ENCODE peak calls at places on chromosomes 6 and 20, in five cellular contexts. L is H9, U is IMR-90, W is mesendoderm, H is mesenchymal stem cell. E is an unnamed sample.

GRCh38 chr20:39016076-39016475 is 53.9 kb downstream of the DHX35 start:
- DNase-seq in L (no peak), U (no peak), W (no peak), H (no peak), E (no peak)

GRCh38 chr6:30889921-30890645 is 5.8 kb downstream of the DDR1 start:
- DNase-seq in L (peak; percentile 29), U (no peak), W (no peak), H (no peak), E (no peak)

GRCh38 chr6:135022050-135022697 is 32.4 kb downstream of the HBS1L start:
- DNase-seq in L (no peak), U (no peak), W (no peak), H (no peak), E (no peak)

GRCh38 chr6:108174371-108175175 is 8.8 kb downstream of the NR2E1 start:
- DNase-seq in L (peak; percentile 85), U (peak; percentile 44), W (peak; percentile 89), H (peak; percentile 56), E (peak; percentile 69)

GRCh38 chr6:1387632-1388031 is 1.7 kb upstream of the FOXF2 start:
- DNase-seq in L (no peak), U (no peak), W (no peak), H (no peak), E (peak; percentile 23)

GRCh38 chr20:33139467-33139866 is 28.5 kb upstream of the BPIFA2 start:
- DNase-seq in L (no peak), U (no peak), W (no peak), H (no peak), E (no peak)

GRCh38 chr6:136158971-136159370 is 91.1 kb downstream of the MTFR2 start:
- DNase-seq in L (no peak), U (no peak), W (no peak), H (no peak), E (no peak)

GRCh38 chr6:167739721-167740475 is 86.8 kb upstream of the AFDN start:
- DNase-seq in L (no peak), U (no peak), W (no peak), H (peak; percentile 9), E (no peak)

GRCh38 chr6:46906776-46907175 is 15.0 kb downstream of the ADGRF5 start:
- DNase-seq in L (no peak), U (no peak), W (no peak), H (no peak), E (no peak)

GRCh38 chr6:131914967-131915751 is 36.0 kb downstream of the CCN2 start:
- DNase-seq in L (peak; percentile 50), U (peak; percentile 89), W (peak; percentile 84), H (peak; percentile 76), E (peak; percentile 58)

GRCh38 chr6:109238405-109238804 is 143.1 kb downstream of the CEP57L1 start:
- DNase-seq in L (no peak), U (no peak), W (no peak), H (peak; percentile 23), E (no peak)

GRCh38 chr20:57514273-57514751 is 10.6 kb downstream of the CTCFL start:
- DNase-seq in L (peak; percentile 73), U (peak; percentile 64), W (peak; percentile 82), H (peak; percentile 67), E (peak; percentile 62)

GRCh38 chr6:29758761-29759160 is 35.5 kb downstream of the HLA-F start:
- DNase-seq in L (peak; percentile 55), U (no peak), W (no peak), H (no peak), E (no peak)

GRCh38 chr20:34242879-34243278 is 1.7 kb downstream of the ASIP start:
- DNase-seq in L (no peak), U (no peak), W (no peak), H (no peak), E (no peak)

GRCh38 chr6:53496797-53497196 is 48.1 kb downstream of the GCLC start:
- DNase-seq in L (no peak), U (peak; percentile 94), W (peak; percentile 31), H (peak; percentile 88), E (no peak)

GRCh38 chr20:24027229-24027628 is 38.6 kb upstream of the GGTLC1 start:
- DNase-seq in L (no peak), U (no peak), W (no peak), H (no peak), E (no peak)

GRCh38 chr6:55694148-55694547 is 115.2 kb upstream of the HMGCLL1 start:
- DNase-seq in L (peak; percentile 73), U (peak; percentile 78), W (peak; percentile 92), H (peak; percentile 89), E (peak; percentile 63)

GRCh38 chr6:16637635-16638034 is 123.6 kb downstream of the ATXN1 start:
- DNase-seq in L (no peak), U (no peak), W (no peak), H (no peak), E (no peak)

GRCh38 chr20:1909097-1909496 is 13.9 kb downstream of the SIRPA start:
- DNase-seq in L (no peak), U (no peak), W (no peak), H (no peak), E (no peak)

GRCh38 chr20:1908191-1908590 is 13.0 kb downstream of the SIRPA start:
- DNase-seq in L (no peak), U (no peak), W (no peak), H (no peak), E (no peak)

GRCh38 chr20:1905693-1906092 is 10.5 kb downstream of the SIRPA start:
- DNase-seq in L (no peak), U (no peak), W (no peak), H (no peak), E (no peak)

GRCh38 chr20:1906361-1907051 is 11.3 kb downstream of the SIRPA start:
- DNase-seq in L (no peak), U (no peak), W (no peak), H (no peak), E (no peak)

GRCh38 chr20:1907586-1907985 is 12.4 kb downstream of the SIRPA start:
- DNase-seq in L (no peak), U (peak; percentile 44), W (no peak), H (no peak), E (no peak)
- H2AK5ac ChIP-seq in L (no peak overlapping the region), U (no peak overlapping the region), W (no peak overlapping the region), H (no peak overlapping the region), E (no peak overlapping the region)

DNA sequence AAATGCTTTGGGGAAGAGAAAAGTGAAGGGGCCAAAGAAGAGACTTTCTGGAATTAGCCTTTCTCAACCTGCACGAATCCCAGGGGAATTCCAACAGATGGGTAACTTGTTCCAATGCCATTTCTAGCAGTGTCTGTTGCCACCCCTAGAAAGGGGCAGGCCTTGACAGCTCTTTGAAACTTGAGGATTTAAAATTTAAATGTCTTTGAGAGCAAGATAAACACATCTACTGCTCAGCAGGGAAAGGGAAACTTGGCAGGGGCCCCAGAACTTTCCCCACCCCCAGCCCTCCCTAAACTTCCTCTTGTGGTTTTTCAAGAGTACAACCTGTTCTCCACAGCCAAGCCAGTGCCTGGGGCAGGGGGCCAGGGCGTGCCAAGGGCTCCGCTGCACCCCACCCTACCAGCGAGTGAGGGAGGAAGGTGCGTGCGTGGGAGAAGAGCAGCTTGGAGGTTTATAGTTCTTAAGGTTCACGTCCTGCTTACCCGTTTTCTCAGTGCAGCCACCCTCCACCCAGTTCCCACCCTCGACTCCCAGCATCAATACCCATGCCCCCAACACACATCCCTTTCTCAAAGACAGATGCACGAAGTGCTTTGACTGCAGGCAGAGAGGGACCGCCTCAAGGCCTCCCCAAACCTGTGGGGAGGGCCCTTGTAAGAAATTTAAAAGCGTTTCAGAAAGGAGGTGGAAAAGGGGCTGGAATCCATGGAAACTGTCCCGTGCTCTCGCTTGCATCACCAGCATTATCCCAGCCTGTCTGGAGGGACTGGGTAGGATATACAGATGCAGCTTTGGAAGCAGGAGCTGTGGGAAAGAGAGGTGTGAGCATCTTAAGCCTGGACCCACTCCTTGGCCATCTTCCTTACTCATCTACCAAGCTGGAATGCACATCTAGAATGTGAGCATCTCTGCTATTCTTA is 4.5 kb upstream of the TAF8 start:
- DNase-seq in L (peak; percentile 73), U (peak; percentile 73), W (peak; percentile 60), H (peak; percentile 92), E (no peak)
- H2AK5ac ChIP-seq in L (no peak overlapping the region), U (no peak overlapping the region), W (no peak overlapping the region), H (no peak overlapping the region), E (peak overlapping the region; percentile 33)

GRCh38 chr6:3825331-3825831 is 23.8 kb upstream of the FAM50B start:
- DNase-seq in L (peak; percentile 83), U (peak; percentile 32), W (peak; percentile 72), H (peak; percentile 64), E (no peak)
- H2AK5ac ChIP-seq in L (no peak overlapping the region), U (peak overlapping the region; percentile 89), W (no peak overlapping the region), H (peak overlapping the region; percentile 62), E (no peak overlapping the region)

DNA sequence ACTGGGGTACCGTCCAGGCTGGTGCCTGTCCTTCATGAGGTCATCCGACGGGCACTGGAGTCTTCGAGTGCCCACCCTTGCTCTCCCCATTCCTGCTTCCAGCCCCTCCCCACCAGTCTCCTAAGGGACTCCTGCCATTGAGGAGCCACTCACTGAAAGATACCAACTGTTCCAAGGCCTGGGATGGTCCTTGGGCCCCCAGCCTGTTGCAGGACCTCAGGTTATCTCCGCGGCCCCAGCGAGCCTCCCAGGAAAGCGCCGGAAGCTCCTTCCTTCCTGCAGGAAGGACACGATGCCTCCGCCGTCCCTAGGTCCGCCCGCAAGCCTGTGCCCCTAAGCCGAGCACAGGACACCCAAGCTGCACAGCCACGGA is 1.2 kb downstream of the NKAIN4 start:
- DNase-seq in L (no peak), U (no peak), W (no peak), H (no peak), E (no peak)
- H2AK5ac ChIP-seq in L (no peak overlapping the region), U (no peak overlapping the region), W (no peak overlapping the region), H (no peak overlapping the region), E (peak overlapping the region; percentile 87)

GRCh38 chr6:21348462-21349195 is 244.9 kb upstream of the SOX4 start:
- DNase-seq in L (peak; percentile 72), U (peak; percentile 61), W (peak; percentile 83), H (peak; percentile 86), E (no peak)
- H2AK5ac ChIP-seq in L (no peak overlapping the region), U (no peak overlapping the region), W (no peak overlapping the region), H (no peak overlapping the region), E (no peak overlapping the region)

GRCh38 chr6:34071884-34072379 is 74.0 kb downstream of the GRM4 start:
- DNase-seq in L (no peak), U (no peak), W (no peak), H (no peak), E (no peak)

GRCh38 chr6:34072727-34073126 is 73.2 kb downstream of the GRM4 start:
- DNase-seq in L (no peak), U (no peak), W (no peak), H (no peak), E (no peak)

GRCh38 chr6:34073504-34073903 is 72.4 kb downstream of the GRM4 start:
- DNase-seq in L (no peak), U (no peak), W (no peak), H (no peak), E (no peak)

GRCh38 chr6:34070315-34071110 is 75.4 kb downstream of the GRM4 start:
- DNase-seq in L (no peak), U (no peak), W (peak; percentile 30), H (peak; percentile 17), E (no peak)

DNA sequence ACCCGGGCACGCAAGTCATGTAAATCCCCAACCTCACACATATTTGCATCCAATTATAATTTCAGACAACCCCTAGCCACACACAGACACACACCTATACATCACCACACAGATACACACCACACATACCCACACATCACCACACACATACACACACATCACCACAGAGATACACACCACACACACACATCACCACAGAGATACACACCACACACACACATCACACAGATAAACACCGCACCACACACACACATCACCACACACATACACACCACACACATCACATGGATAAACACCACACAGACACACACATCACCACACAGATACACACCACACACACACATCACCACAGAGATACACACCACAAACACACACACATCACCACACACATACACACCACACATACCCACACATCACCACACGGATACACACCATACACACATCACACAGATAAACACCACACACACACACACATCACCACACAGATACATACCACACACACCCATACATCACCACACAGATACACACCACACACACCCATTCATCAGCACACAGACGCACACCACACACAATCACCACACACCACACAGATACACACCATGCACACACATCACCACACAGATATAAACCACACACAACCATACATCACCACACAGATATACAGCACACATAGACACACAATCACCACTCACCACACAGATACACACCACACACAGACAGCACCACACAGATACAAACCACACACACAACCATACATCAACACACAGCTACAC is 74.6 kb downstream of the GRM4 start:
- DNase-seq in L (no peak), U (no peak), W (no peak), H (no peak), E (no peak)
- H2AK5ac ChIP-seq in L (no peak overlapping the region), U (no peak overlapping the region), W (no peak overlapping the region), H (no peak overlapping the region), E (no peak overlapping the region)

E was measured in neuronal stem cell.